ENCODE peak calls at places on chromosome 21, in eight cellular contexts. J is left ventricle myocardium inferior; F is non-pigmented ciliary epithelial cell; R is sciatic nerve; Z is right cardiac atrium; I is astrocyte of the cerebellum; G is HCT116; Q is activated T-cell treated with anti-CD3 and anti-CD28 coated beads, Interleukin-2, amount 50 U/mL, for 72 hours. L is an unnamed sample.

GRCh38 chr21:28136687-28137086 is 856.0 kb downstream of the LTN1 start:
- DNase-seq in G (no peak), R (no peak), F (no peak), Q (no peak), Z (no peak), J (no peak), I (no peak), L (no peak)

GRCh38 chr21:42439284-42440186 is 35.8 kb downstream of the UBASH3A start:
- DNase-seq in J (no peak), I (no peak), G (no peak), R (no peak), F (no peak), Q (peak; percentile 69), Z (no peak), L (no peak)

GRCh38 chr21:29102791-29103257 is 27.6 kb upstream of the MAP3K7CL start:
- DNase-seq in G (no peak), Q (no peak), R (no peak), Z (no peak), F (no peak), I (no peak), J (no peak), L (no peak)

GRCh38 chr21:39660191-39660590 is 47.5 kb downstream of the B3GALT5 start:
- DNase-seq in Z (peak; percentile 41), Q (no peak), R (no peak), G (no peak), J (peak; percentile 35), I (peak; percentile 35), F (no peak), L (no peak)

GRCh38 chr21:45848805-45849204 is 132.8 kb upstream of the COL6A1 start:
- DNase-seq in I (no peak), G (no peak), Q (no peak), Z (no peak), J (no peak), R (no peak), F (no peak), L (no peak)

GRCh38 chr21:16454371-16454770 is 724.6 kb downstream of the USP25 start:
- DNase-seq in Z (no peak), Q (no peak), I (no peak), J (no peak), F (no peak), R (no peak), G (no peak), L (peak; percentile 50)

GRCh38 chr21:45067462-45068285 is 6.7 kb upstream of the ADARB1 start:
- DNase-seq in R (no peak), I (no peak), Z (peak; percentile 6), Q (no peak), F (no peak), G (no peak), J (no peak), L (no peak)

GRCh38 chr21:27954806-27955205 is 987.9 kb upstream of the ADAMTS5 start:
- DNase-seq in Z (no peak), R (no peak), F (no peak), J (no peak), Q (no peak), G (no peak), I (peak; percentile 55), L (peak; percentile 7)

GRCh38 chr21:42974832-42975820 is 764 bp downstream of the PKNOX1 start:
- DNase-seq in G (no peak), I (peak; percentile 33), F (no peak), Q (peak; percentile 51), R (peak; percentile 74), J (peak; percentile 78), Z (peak; percentile 70), L (peak; percentile 52)

GRCh38 chr21:44913425-44914175 is 7.1 kb downstream of the ITGB2 start:
- DNase-seq in R (no peak), Z (no peak), F (no peak), I (no peak), J (no peak), Q (no peak), G (no peak), L (no peak)

GRCh38 chr21:35909456-35910178 is 150.7 kb downstream of the SETD4 start:
- DNase-seq in Q (no peak), G (no peak), F (no peak), Z (no peak), I (no peak), R (no peak), J (no peak), L (no peak)

GRCh38 chr21:42674351-42674940 is 21.0 kb downstream of the PDE9A start:
- DNase-seq in I (no peak), F (no peak), Q (no peak), R (peak; percentile 74), G (no peak), J (peak; percentile 75), Z (peak; percentile 72), L (no peak)

GRCh38 chr21:31557421-31557955 is 102.0 kb upstream of the SOD1 start:
- DNase-seq in J (no peak), Q (peak; percentile 46), I (no peak), F (no peak), G (no peak), R (no peak), Z (peak; percentile 26), L (peak; percentile 30)

GRCh38 chr21:43734131-43734634 is 15.3 kb downstream of the PDXK start:
- DNase-seq in F (no peak), Q (no peak), G (no peak), R (no peak), J (no peak), I (no peak), Z (no peak), L (no peak)

GRCh38 chr21:46421756-46422555 is 36.7 kb upstream of the DIP2A start:
- DNase-seq in G (no peak), R (no peak), J (no peak), Q (no peak), F (no peak), I (no peak), Z (no peak), L (no peak)

GRCh38 chr21:44812640-44813039 is 5.2 kb downstream of the SUMO3 start:
- DNase-seq in I (no peak), Z (no peak), J (no peak), F (no peak), G (no peak), R (no peak), Q (no peak), L (no peak)

GRCh38 chr21:43988016-43988415 is 24.1 kb upstream of the TRAPPC10 start:
- DNase-seq in R (no peak), G (no peak), Q (no peak), J (no peak), I (no peak), Z (no peak), F (no peak), L (no peak)

GRCh38 chr21:35940074-35940927 is 120.0 kb downstream of the SETD4 start:
- DNase-seq in Q (peak; percentile 12), F (no peak), G (peak; percentile 68), J (no peak), Z (peak; percentile 22), I (peak; percentile 76), R (no peak), L (peak; percentile 66)

GRCh38 chr21:25964926-25965325 is 205.6 kb downstream of the APP start:
- DNase-seq in G (no peak), R (no peak), J (no peak), Q (no peak), F (no peak), I (no peak), Z (no peak), L (no peak)

GRCh38 chr21:27329255-27329851 is 362.5 kb upstream of the ADAMTS5 start:
- DNase-seq in Q (no peak), R (no peak), I (no peak), Z (no peak), J (no peak), F (no peak), G (no peak), L (no peak)

GRCh38 chr21:34128674-34129038 is 55.3 kb downstream of the MRPS6 start:
- DNase-seq in F (no peak), J (no peak), Q (no peak), G (no peak), I (no peak), Z (peak; percentile 43), R (no peak), L (no peak)

GRCh38 chr21:44582055-44582454 is 1.7 kb upstream of the KRTAP10-5 start:
- DNase-seq in R (no peak), J (no peak), I (no peak), G (no peak), F (no peak), Z (no peak), Q (no peak), L (no peak)

GRCh38 chr21:33847586-33848251 is 67.9 kb downstream of the ATP5PO start:
- DNase-seq in J (no peak), G (no peak), R (peak; percentile 47), Q (no peak), F (no peak), Z (no peak), I (no peak), L (no peak)

GRCh38 chr21:39263372-39263771 is 50.1 kb downstream of the BRWD1 start:
- DNase-seq in Z (no peak), G (peak; percentile 13), F (no peak), J (no peak), R (no peak), Q (no peak), I (no peak), L (no peak)

GRCh38 chr21:42533963-42534355 is 20.3 kb downstream of the SLC37A1 start:
- DNase-seq in Q (no peak), R (no peak), Z (no peak), G (no peak), I (no peak), F (no peak), J (no peak), L (no peak)

GRCh38 chr21:43609501-43610340 is 49.6 kb downstream of the HSF2BP start:
- DNase-seq in Z (peak; percentile 39), I (peak; percentile 83), J (no peak), Q (no peak), F (no peak), R (peak; percentile 68), G (no peak), L (no peak)

GRCh38 chr21:28899744-28900143 is 92.9 kb downstream of the LTN1 start:
- DNase-seq in F (no peak), J (no peak), R (no peak), Z (no peak), I (no peak), G (no peak), Q (no peak), L (no peak)

GRCh38 chr21:36780861-36781260 is 81.9 kb downstream of the SIM2 start:
- DNase-seq in R (no peak), G (no peak), Z (no peak), Q (no peak), F (no peak), J (no peak), I (no peak), L (no peak)

GRCh38 chr21:20627594-20627993 is 370.6 kb upstream of the NCAM2 start:
- DNase-seq in R (no peak), F (no peak), Z (no peak), Q (no peak), G (no peak), J (no peak), I (no peak), L (no peak)

GRCh38 chr21:33152228-33153130 is 77.3 kb upstream of the IFNAR2 start:
- DNase-seq in J (no peak), F (no peak), R (no peak), G (no peak), Q (no peak), Z (no peak), I (no peak), L (peak; percentile 88)

GRCh38 chr21:28213221-28213620 is 779.5 kb downstream of the LTN1 start:
- DNase-seq in Q (no peak), F (no peak), G (no peak), J (no peak), I (no peak), R (no peak), Z (no peak), L (no peak)

L was measured in cerebellar cortex.